ENCODE peak calls at places on chromosome 17, in five cellular contexts. S, Z, H, T and M are unnamed samples.

GRCh38 chr17:17151962-17152361 is 54.2 kb downstream of the PLD6 start:
- DNase-seq in T (peak; percentile 95), H (no peak), S (peak; percentile 95), Z (peak; percentile 95), M (peak; percentile 95)

GRCh38 chr17:31052187-31052889 is 42.4 kb upstream of the NF1 start:
- DNase-seq in Z (peak; percentile 92), H (no peak), T (peak; percentile 71), S (peak; percentile 98), M (peak; percentile 98)

GRCh38 chr17:31525801-31526549 is 134.5 kb downstream of the RAB11FIP4 start:
- DNase-seq in S (no peak), H (no peak), T (no peak), Z (no peak), M (no peak)

GRCh38 chr17:60712675-60713074 is 35.0 kb downstream of the BCAS3 start:
- DNase-seq in H (no peak), Z (no peak), S (no peak), T (no peak), M (no peak)

GRCh38 chr17:38415250-38416194 is 12.7 kb upstream of the ARHGAP23 start:
- DNase-seq in T (peak; percentile 36), Z (peak; percentile 24), S (peak; percentile 60), H (peak; percentile 55), M (no peak)

GRCh38 chr17:39965017-39965699 is 2.4 kb downstream of the GSDMA start:
- DNase-seq in T (no peak), S (no peak), H (no peak), Z (no peak), M (no peak)

GRCh38 chr17:13835151-13835550 is 233.4 kb upstream of the HS3ST3A1 start:
- DNase-seq in H (no peak), Z (no peak), T (no peak), S (peak; percentile 25), M (no peak)

GRCh38 chr17:29588561-29589411 is 662 bp downstream of the GIT1 start:
- DNase-seq in S (no peak), Z (no peak), H (no peak), T (peak; percentile 37), M (peak; percentile 29)

GRCh38 chr17:79732804-79733691 is 2.3 kb downstream of the ENPP7 start:
- DNase-seq in S (no peak), H (peak; percentile 70), T (no peak), Z (no peak), M (no peak)

GRCh38 chr17:915416-916201 is 64.0 kb downstream of the NXN start:
- DNase-seq in H (no peak), Z (no peak), T (peak; percentile 31), S (peak; percentile 72), M (no peak)

GRCh38 chr17:16948587-16949376 is 23.1 kb downstream of the TNFRSF13B start:
- DNase-seq in H (no peak), T (no peak), S (no peak), Z (no peak), M (no peak)

GRCh38 chr17:30924341-30924740 is 2.6 kb downstream of the ADAP2 start:
- DNase-seq in S (no peak), T (no peak), Z (no peak), H (no peak), M (no peak)

GRCh38 chr17:81018044-81018802 is 16.7 kb upstream of the BAIAP2 start:
- DNase-seq in S (peak; percentile 45), T (peak; percentile 21), Z (peak; percentile 36), H (no peak), M (peak; percentile 26)

GRCh38 chr17:9098242-9098641 is 76.9 kb downstream of the NTN1 start:
- DNase-seq in S (no peak), Z (no peak), H (no peak), T (no peak), M (no peak)

GRCh38 chr17:54007855-54008254 is 185.1 kb downstream of the KIF2B start:
- DNase-seq in Z (no peak), H (no peak), S (no peak), T (no peak), M (no peak)

GRCh38 chr17:65749479-65749878 is 188.0 kb upstream of the AXIN2 start:
- DNase-seq in Z (peak; percentile 42), H (no peak), S (peak; percentile 22), T (no peak), M (peak; percentile 50)

GRCh38 chr17:6573982-6574688 is 17.8 kb upstream of the PITPNM3 start:
- DNase-seq in T (no peak), Z (no peak), H (no peak), S (no peak), M (no peak)

GRCh38 chr17:39622380-39623006 is 4.3 kb upstream of the PPP1R1B start:
- DNase-seq in T (no peak), Z (no peak), H (no peak), S (no peak), M (no peak)

GRCh38 chr17:30796016-30796415 is 28.5 kb downstream of the CRLF3 start:
- DNase-seq in H (no peak), T (no peak), Z (no peak), S (no peak), M (no peak)

GRCh38 chr17:77796201-77796860 is 162.2 kb upstream of the TNRC6C start:
- DNase-seq in H (no peak), S (no peak), Z (no peak), T (peak; percentile 40), M (no peak)

GRCh38 chr17:35841505-35841904 is 27.2 kb downstream of the HEATR9 start:
- DNase-seq in Z (no peak), T (no peak), S (peak; percentile 25), H (no peak), M (no peak)

GRCh38 chr17:81060416-81060815 is 25.5 kb downstream of the BAIAP2 start:
- DNase-seq in Z (no peak), S (no peak), H (no peak), T (no peak), M (no peak)

DNA sequence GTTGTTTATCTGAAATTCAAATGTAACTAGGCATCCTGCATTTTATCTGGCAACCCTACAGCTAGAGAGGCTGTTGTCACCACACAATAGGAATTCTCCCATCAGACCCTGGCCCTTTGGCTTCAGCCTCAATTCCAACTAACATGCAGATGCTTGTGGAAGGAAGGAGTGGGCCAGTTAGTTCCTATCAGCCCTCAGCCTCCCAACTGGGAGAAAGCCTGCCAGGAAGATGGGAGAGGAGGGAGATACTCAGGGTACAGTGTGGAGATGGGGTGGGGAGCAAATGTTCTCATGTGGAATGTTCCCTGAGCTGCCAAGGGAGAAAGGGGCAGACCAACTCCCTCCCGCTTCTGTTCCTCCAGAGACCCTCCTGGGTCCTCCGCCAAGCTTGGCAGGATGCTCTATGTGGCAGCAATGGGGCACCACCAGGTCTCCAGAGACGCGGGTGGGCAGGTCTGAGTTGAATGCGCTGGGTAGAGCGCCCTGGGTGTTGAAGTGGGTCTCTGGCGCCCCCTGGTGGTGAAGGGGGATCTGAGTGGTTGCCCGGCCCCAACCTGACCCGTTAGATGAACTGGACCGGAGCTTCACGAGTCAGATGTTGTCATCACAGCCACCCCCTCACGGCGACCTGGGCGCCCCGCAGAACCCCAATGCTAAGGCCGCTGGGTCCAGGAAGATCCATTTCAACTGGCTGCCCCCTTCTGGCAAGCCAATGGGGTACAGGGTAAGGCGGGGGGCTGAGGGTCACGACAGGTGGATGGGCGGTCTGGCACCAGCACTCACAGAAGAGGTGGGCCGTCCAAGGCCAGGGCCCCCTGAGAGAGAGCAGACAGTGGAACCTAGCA is 15.2 kb downstream of the GALK1 start:
- DNase-seq in H (peak; percentile 89), Z (peak; percentile 61), T (peak; percentile 90), S (peak; percentile 62), M (peak; percentile 56)
- TF ChIP-seq CTCF in H (peak; percentile 72), Z (peak; percentile 85), T (peak; percentile 97), S (peak; percentile 86), M (peak; percentile 99)

DNA sequence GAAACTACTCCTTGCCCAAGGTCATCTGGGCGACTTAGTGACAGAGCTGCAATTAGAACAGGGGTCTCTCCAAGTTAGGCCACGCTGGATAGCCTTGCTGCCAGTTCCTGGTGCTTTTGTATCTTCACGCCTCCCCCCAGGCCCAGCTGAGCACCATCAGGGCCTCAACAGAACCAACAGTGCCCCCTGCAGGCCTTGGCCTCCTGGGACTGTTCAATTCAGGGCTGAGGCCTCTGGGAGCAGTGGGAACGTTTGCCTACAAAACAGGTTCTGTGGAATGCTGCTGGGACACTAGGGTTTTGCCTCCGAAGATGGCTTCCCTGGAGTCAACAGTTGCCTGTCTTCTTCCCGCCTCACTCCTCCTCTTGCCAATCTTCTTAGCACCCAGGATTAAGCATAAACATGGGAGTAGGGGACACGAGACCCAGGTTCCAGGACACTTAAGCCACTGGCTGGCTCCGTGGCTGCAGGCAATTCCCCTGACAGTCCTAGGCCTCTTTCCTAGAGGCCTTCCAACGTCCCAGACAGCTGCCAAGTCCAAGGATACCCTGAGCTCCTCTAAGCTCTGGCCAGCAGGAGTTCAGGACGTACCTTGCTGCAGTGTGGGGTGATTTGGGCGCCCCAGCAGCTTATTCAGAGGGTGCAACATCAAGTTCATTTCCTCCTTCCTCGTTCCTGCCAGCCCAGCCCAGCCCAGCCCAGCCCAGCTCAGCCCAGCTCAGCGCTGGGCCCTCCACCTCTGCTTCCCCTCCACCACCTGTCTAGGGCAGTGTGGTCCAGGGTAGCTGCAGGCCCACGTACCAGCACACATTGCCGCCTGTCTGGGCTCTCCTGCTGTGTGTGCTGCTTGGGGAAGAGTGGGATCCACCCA is 246.6 kb upstream of the RPL38 start:
- DNase-seq in S (no peak), T (no peak), H (peak; percentile 75), Z (no peak), M (no peak)
- TF ChIP-seq CTCF in S (peak; percentile 25), T (peak; percentile 17), H (peak; percentile 19), Z (peak; percentile 2), M (peak; percentile 12)

GRCh38 chr17:44400226-44400847 is 10.9 kb upstream of the ITGA2B start:
- DNase-seq in S (peak; percentile 42), T (no peak), H (no peak), Z (peak; percentile 9), M (peak; percentile 32)
- TF ChIP-seq CTCF in S (peak; percentile 56), T (peak; percentile 51), H (peak; percentile 52), Z (peak; percentile 40), M (peak; percentile 78)

GRCh38 chr17:45314761-45315549 is 1.9 kb downstream of the MAP3K14 start:
- DNase-seq in T (no peak), S (no peak), Z (no peak), H (peak; percentile 53), M (no peak)

GRCh38 chr17:45315583-45316270 is 1.1 kb downstream of the MAP3K14 start:
- DNase-seq in Z (no peak), T (no peak), S (no peak), H (no peak), M (no peak)

GRCh38 chr17:45318561-45319230 is 1.9 kb upstream of the MAP3K14 start:
- DNase-seq in Z (no peak), H (no peak), T (no peak), S (no peak), M (no peak)

GRCh38 chr17:45317113-45317820 is 447 bp upstream of the MAP3K14 start:
- DNase-seq in T (peak; percentile 100), Z (peak; percentile 100), S (peak; percentile 100), H (peak; percentile 98), M (peak; percentile 100)

DNA sequence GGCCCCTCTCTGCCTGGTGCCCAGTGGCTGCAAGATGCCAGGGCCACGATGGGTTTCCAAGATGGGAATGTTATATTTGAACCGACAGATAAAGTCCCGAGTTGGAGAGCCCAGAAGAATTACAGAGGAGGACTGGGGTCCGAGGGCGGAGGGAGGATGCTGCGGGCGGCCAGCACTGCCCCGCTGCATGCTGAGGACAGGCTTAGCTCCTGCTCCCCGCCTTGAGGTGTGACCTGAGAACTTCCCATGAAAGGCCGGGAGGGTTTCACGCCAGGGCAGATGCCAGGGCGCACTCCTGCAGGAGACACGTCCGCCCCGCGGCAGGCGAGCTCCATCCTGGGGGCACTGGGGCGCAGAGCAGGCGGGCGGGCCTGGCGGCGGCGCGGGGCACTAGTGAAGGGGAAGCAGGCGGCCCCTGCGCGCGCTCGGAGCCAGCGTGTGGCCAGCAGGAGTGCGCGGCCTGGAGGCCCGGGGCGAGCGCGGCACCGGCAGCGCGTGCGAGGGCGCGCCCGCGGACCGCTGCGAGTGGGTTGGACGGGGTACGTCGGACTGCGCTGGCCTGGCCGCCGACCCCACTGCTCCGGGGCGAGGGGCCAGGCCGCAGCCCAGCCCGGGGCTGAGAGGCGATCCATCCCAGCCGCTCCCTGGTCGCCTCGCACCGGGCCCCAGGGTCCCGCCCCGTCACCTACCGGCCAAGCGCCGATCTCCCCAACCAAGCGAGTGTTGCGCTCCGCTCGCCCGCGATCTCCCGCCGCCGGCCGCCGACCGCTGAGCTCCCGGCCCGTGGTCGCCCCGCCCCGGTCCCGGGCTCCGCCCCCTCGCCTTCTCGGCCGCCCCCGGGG is at the start of gene MAP3K14:
- DNase-seq in Z (peak; percentile 76), H (no peak), T (peak; percentile 82), S (peak; percentile 71), M (peak; percentile 45)
- TF ChIP-seq CTCF in Z (no peak), H (peak; percentile 20), T (no peak), S (peak; percentile 12), M (no peak)